ENCODE peak calls at places on chromosomes 2 and 18, in five cellular contexts. One of them, this sample, is unnamed.

GRCh38 chr18:27277554-27277953 is 92.4 kb upstream of the CHST9 start:
- DNase-seq in MCF 10A: no peak
- DNase-seq in AG09309: no peak
- DNase-seq in stimulated activated CD4-positive, alpha-beta T cell treated with anti-CD3 and anti-CD28 coated beads, Interleukin-15, amount 100 ng/mL, for 1 hour: no peak
- DNase-seq in HTR-8/SVneo: no peak
- DNase-seq in this sample: no peak

GRCh38 chr2:65309699-65310098 is 82.1 kb downstream of the ACTR2 start:
- DNase-seq in MCF 10A: no peak
- DNase-seq in HTR-8/SVneo: no peak
- DNase-seq in stimulated activated CD4-positive, alpha-beta T cell treated with anti-CD3 and anti-CD28 coated beads, Interleukin-15, amount 100 ng/mL, for 1 hour: no peak
- DNase-seq in AG09309: no peak
- DNase-seq in this sample: peak

GRCh38 chr2:49403722-49404507 is 249.6 kb upstream of the FSHR start:
- DNase-seq in HTR-8/SVneo: no peak
- DNase-seq in AG09309: no peak
- DNase-seq in MCF 10A: no peak
- DNase-seq in stimulated activated CD4-positive, alpha-beta T cell treated with anti-CD3 and anti-CD28 coated beads, Interleukin-15, amount 100 ng/mL, for 1 hour: no peak
- DNase-seq in this sample: no peak

GRCh38 chr2:238381341-238382130 is 45.2 kb upstream of the ASB1 start:
- DNase-seq in MCF 10A: no peak
- DNase-seq in AG09309: no peak
- DNase-seq in stimulated activated CD4-positive, alpha-beta T cell treated with anti-CD3 and anti-CD28 coated beads, Interleukin-15, amount 100 ng/mL, for 1 hour: no peak
- DNase-seq in HTR-8/SVneo: no peak
- DNase-seq in this sample: no peak

GRCh38 chr2:176071330-176072291 is 12.2 kb downstream of the EVX2 start:
- DNase-seq in AG09309: no peak
- DNase-seq in HTR-8/SVneo: no peak
- DNase-seq in stimulated activated CD4-positive, alpha-beta T cell treated with anti-CD3 and anti-CD28 coated beads, Interleukin-15, amount 100 ng/mL, for 1 hour: no peak
- DNase-seq in MCF 10A: no peak
- DNase-seq in this sample: no peak

GRCh38 chr2:98572676-98573075 is 35.6 kb downstream of the COA5 start:
- DNase-seq in AG09309: no peak
- DNase-seq in MCF 10A: no peak
- DNase-seq in stimulated activated CD4-positive, alpha-beta T cell treated with anti-CD3 and anti-CD28 coated beads, Interleukin-15, amount 100 ng/mL, for 1 hour: no peak
- DNase-seq in HTR-8/SVneo: no peak
- DNase-seq in this sample: no peak

GRCh38 chr2:58133395-58133794 is 86.8 kb downstream of the VRK2 start:
- DNase-seq in AG09309: no peak
- DNase-seq in HTR-8/SVneo: no peak
- DNase-seq in stimulated activated CD4-positive, alpha-beta T cell treated with anti-CD3 and anti-CD28 coated beads, Interleukin-15, amount 100 ng/mL, for 1 hour: no peak
- DNase-seq in MCF 10A: no peak
- DNase-seq in this sample: no peak

GRCh38 chr18:45383228-45383627 is 232.0 kb upstream of the SLC14A2 start:
- DNase-seq in AG09309: no peak
- DNase-seq in HTR-8/SVneo: no peak
- DNase-seq in MCF 10A: no peak
- DNase-seq in stimulated activated CD4-positive, alpha-beta T cell treated with anti-CD3 and anti-CD28 coated beads, Interleukin-15, amount 100 ng/mL, for 1 hour: no peak
- DNase-seq in this sample: no peak

GRCh38 chr18:2569338-2570207 is 1.7 kb downstream of the METTL4 start:
- DNase-seq in stimulated activated CD4-positive, alpha-beta T cell treated with anti-CD3 and anti-CD28 coated beads, Interleukin-15, amount 100 ng/mL, for 1 hour: no peak
- DNase-seq in MCF 10A: no peak
- DNase-seq in AG09309: no peak
- DNase-seq in HTR-8/SVneo: no peak
- DNase-seq in this sample: no peak

GRCh38 chr2:37323770-37324535 is 680 bp downstream of the PRKD3 start:
- DNase-seq in stimulated activated CD4-positive, alpha-beta T cell treated with anti-CD3 and anti-CD28 coated beads, Interleukin-15, amount 100 ng/mL, for 1 hour: no peak
- DNase-seq in HTR-8/SVneo: peak
- DNase-seq in MCF 10A: peak
- DNase-seq in AG09309: no peak
- DNase-seq in this sample: no peak

GRCh38 chr2:216283038-216283900 is 89.0 kb downstream of the MARCHF4 start:
- DNase-seq in AG09309: no peak
- DNase-seq in stimulated activated CD4-positive, alpha-beta T cell treated with anti-CD3 and anti-CD28 coated beads, Interleukin-15, amount 100 ng/mL, for 1 hour: no peak
- DNase-seq in MCF 10A: peak
- DNase-seq in HTR-8/SVneo: no peak
- DNase-seq in this sample: no peak

GRCh38 chr2:15191801-15192200 is 369.3 kb downstream of the NBAS start:
- DNase-seq in stimulated activated CD4-positive, alpha-beta T cell treated with anti-CD3 and anti-CD28 coated beads, Interleukin-15, amount 100 ng/mL, for 1 hour: no peak
- DNase-seq in HTR-8/SVneo: no peak
- DNase-seq in AG09309: no peak
- DNase-seq in MCF 10A: peak
- DNase-seq in this sample: no peak

GRCh38 chr2:231928901-231929725 is 2.9 kb upstream of the NPPC start:
- DNase-seq in MCF 10A: no peak
- DNase-seq in AG09309: no peak
- DNase-seq in HTR-8/SVneo: no peak
- DNase-seq in stimulated activated CD4-positive, alpha-beta T cell treated with anti-CD3 and anti-CD28 coated beads, Interleukin-15, amount 100 ng/mL, for 1 hour: no peak
- DNase-seq in this sample: no peak

GRCh38 chr2:231412616-231412963 is 17.1 kb downstream of the B3GNT7 start:
- DNase-seq in HTR-8/SVneo: no peak
- DNase-seq in stimulated activated CD4-positive, alpha-beta T cell treated with anti-CD3 and anti-CD28 coated beads, Interleukin-15, amount 100 ng/mL, for 1 hour: no peak
- DNase-seq in AG09309: no peak
- DNase-seq in MCF 10A: no peak
- DNase-seq in this sample: no peak

GRCh38 chr2:199344012-199344411 is 113.7 kb downstream of the SATB2 start:
- DNase-seq in HTR-8/SVneo: no peak
- DNase-seq in MCF 10A: no peak
- DNase-seq in stimulated activated CD4-positive, alpha-beta T cell treated with anti-CD3 and anti-CD28 coated beads, Interleukin-15, amount 100 ng/mL, for 1 hour: no peak
- DNase-seq in AG09309: no peak
- DNase-seq in this sample: no peak

GRCh38 chr18:74152906-74153305 is 4.6 kb downstream of the TIMM21 start:
- DNase-seq in AG09309: no peak
- DNase-seq in HTR-8/SVneo: no peak
- DNase-seq in stimulated activated CD4-positive, alpha-beta T cell treated with anti-CD3 and anti-CD28 coated beads, Interleukin-15, amount 100 ng/mL, for 1 hour: no peak
- DNase-seq in MCF 10A: no peak
- DNase-seq in this sample: no peak

GRCh38 chr2:383173-383572 is 95.3 kb upstream of the ALKAL2 start:
- DNase-seq in AG09309: no peak
- DNase-seq in stimulated activated CD4-positive, alpha-beta T cell treated with anti-CD3 and anti-CD28 coated beads, Interleukin-15, amount 100 ng/mL, for 1 hour: no peak
- DNase-seq in HTR-8/SVneo: no peak
- DNase-seq in MCF 10A: no peak
- DNase-seq in this sample: no peak

GRCh38 chr2:47016172-47016913 is 100.7 kb upstream of the MCFD2 start:
- DNase-seq in MCF 10A: peak
- DNase-seq in AG09309: peak
- DNase-seq in HTR-8/SVneo: peak
- DNase-seq in stimulated activated CD4-positive, alpha-beta T cell treated with anti-CD3 and anti-CD28 coated beads, Interleukin-15, amount 100 ng/mL, for 1 hour: no peak
- DNase-seq in this sample: peak

GRCh38 chr2:231348703-231349373 is 46.7 kb upstream of the B3GNT7 start:
- DNase-seq in AG09309: no peak
- DNase-seq in stimulated activated CD4-positive, alpha-beta T cell treated with anti-CD3 and anti-CD28 coated beads, Interleukin-15, amount 100 ng/mL, for 1 hour: no peak
- DNase-seq in MCF 10A: no peak
- DNase-seq in HTR-8/SVneo: no peak
- DNase-seq in this sample: no peak

This sample was measured in T47D.